ENCODE peak calls at places on chromosomes 11 and 22, in six cellular contexts. V is osteocyte, D is heart left ventricle, Q is iPS-NIHi11, I is T-helper 2 cell, M is mesenchymal stem cell. O is an unnamed sample.

GRCh38 chr11:6300325-6300724 is 20.0 kb downstream of the CAVIN3 start:
- DNase-seq in V (no peak), I (no peak), D (no peak), M (no peak), Q (no peak), O (no peak)

GRCh38 chr11:77617892-77618291 is 19.7 kb downstream of the CLNS1A start:
- DNase-seq in Q (no peak), M (peak), I (no peak), D (no peak), V (no peak), O (no peak)

GRCh38 chr11:110376711-110377324 is 52.9 kb upstream of the FDX1 start:
- DNase-seq in Q (peak), D (peak), M (peak), I (peak), V (no peak), O (peak)

GRCh38 chr11:116294630-116295029 is 478.2 kb downstream of the BUD13 start:
- DNase-seq in M (no peak), V (no peak), Q (no peak), D (no peak), I (no peak), O (no peak)

GRCh38 chr11:15158351-15159015 is 43.8 kb downstream of the INSC start:
- DNase-seq in D (no peak), M (peak), I (no peak), V (no peak), Q (no peak), O (peak)

GRCh38 chr11:128291835-128292234 is 295.5 kb downstream of the ETS1 start:
- DNase-seq in Q (no peak), V (no peak), M (no peak), D (no peak), I (peak), O (no peak)

GRCh38 chr11:102225689-102226562 is 91.4 kb upstream of the BIRC3 start:
- DNase-seq in Q (no peak), V (no peak), I (no peak), M (peak), D (no peak), O (peak)

GRCh38 chr22:24995649-24996180 is 43.2 kb downstream of the KIAA1671 start:
- DNase-seq in D (no peak), V (no peak), I (no peak), M (no peak), Q (no peak), O (no peak)

GRCh38 chr11:33721291-33721840 is 14.9 kb downstream of the CD59 start:
- DNase-seq in M (peak), V (no peak), I (peak), Q (no peak), D (no peak), O (no peak)

GRCh38 chr11:72848846-72849466 is 34.7 kb downstream of the ATG16L2 start:
- DNase-seq in V (no peak), D (no peak), Q (peak), M (peak), I (peak), O (no peak)

GRCh38 chr22:17830041-17830961 is 56.0 kb upstream of the BID start:
- DNase-seq in V (peak), Q (peak), M (peak), D (peak), I (peak), O (peak)

GRCh38 chr11:60777572-60777971 is 7.6 kb upstream of the MS4A10 start:
- DNase-seq in V (no peak), D (peak), Q (no peak), I (no peak), M (peak), O (no peak)

GRCh38 chr11:57792060-57792541 is 30.5 kb downstream of the CTNND1 start:
- DNase-seq in Q (no peak), D (peak), V (no peak), I (peak), M (peak), O (no peak)

GRCh38 chr11:64339319-64339718 is 685 bp upstream of the CCDC88B start:
- DNase-seq in Q (no peak), M (no peak), D (no peak), I (no peak), V (no peak), O (no peak)

GRCh38 chr22:22943521-22944267 is 56.1 kb downstream of the IGLL5 start:
- DNase-seq in M (no peak), V (peak), D (no peak), Q (no peak), I (no peak), O (no peak)

GRCh38 chr22:19891350-19892248 is 36.9 kb upstream of the GNB1L start:
- DNase-seq in Q (peak), M (peak), I (peak), V (no peak), D (no peak), O (peak)

GRCh38 chr22:24990344-24990905 is 37.9 kb downstream of the KIAA1671 start:
- DNase-seq in M (no peak), V (no peak), I (no peak), D (no peak), Q (no peak), O (no peak)

GRCh38 chr22:32680277-32680676 is 121.2 kb upstream of the TIMP3 start:
- DNase-seq in D (no peak), I (no peak), M (no peak), Q (no peak), V (no peak), O (no peak)

GRCh38 chr11:68002943-68003845 is 703 bp downstream of the UNC93B1 start:
- DNase-seq in D (peak), I (peak), M (no peak), V (no peak), Q (peak), O (no peak)

GRCh38 chr11:47906066-47906465 is 57.9 kb upstream of the NUP160 start:
- DNase-seq in I (no peak), D (no peak), Q (no peak), M (no peak), V (no peak), O (no peak)

GRCh38 chr11:134231958-134232674 is 7.6 kb downstream of the VPS26B start:
- DNase-seq in V (no peak), I (no peak), Q (no peak), D (no peak), M (no peak), O (no peak)

GRCh38 chr11:15229069-15229468 is 114.3 kb downstream of the INSC start:
- DNase-seq in I (no peak), D (no peak), Q (no peak), V (no peak), M (peak), O (no peak)

GRCh38 chr22:19853879-19854777 is 546 bp downstream of the GNB1L start:
- DNase-seq in Q (no peak), I (peak), D (peak), M (no peak), V (peak), O (no peak)

GRCh38 chr11:128193633-128194032 is 393.7 kb downstream of the ETS1 start:
- DNase-seq in I (peak), D (no peak), V (no peak), Q (no peak), M (no peak), O (no peak)

GRCh38 chr22:17969732-17970131 is 54.6 kb downstream of the MICAL3 start:
- DNase-seq in Q (no peak), V (no peak), M (peak), I (no peak), D (peak), O (peak)

GRCh38 chr11:8767466-8768142 is 85.0 kb downstream of the RPL27A start:
- DNase-seq in M (no peak), V (no peak), I (peak), Q (no peak), D (no peak), O (no peak)

GRCh38 chr11:35006389-35007128 is 90.1 kb downstream of the PDHX start:
- DNase-seq in Q (no peak), D (no peak), I (peak), V (no peak), M (no peak), O (no peak)

GRCh38 chr11:504053-504993 is 2.7 kb downstream of the RNH1 start:
- DNase-seq in V (no peak), D (no peak), M (no peak), I (no peak), Q (peak), O (no peak)

GRCh38 chr22:30182365-30182764 is 64.2 kb downstream of the LIF start:
- DNase-seq in V (no peak), D (no peak), M (peak), Q (no peak), I (no peak), O (no peak)

GRCh38 chr11:95091663-95092062 is 2.0 kb downstream of the ENDOD1 start:
- DNase-seq in V (no peak), D (no peak), Q (no peak), M (no peak), I (no peak), O (no peak)

GRCh38 chr11:62925745-62926668 is 4.8 kb upstream of the CHRM1 start:
- DNase-seq in M (peak), I (no peak), V (no peak), Q (peak), D (no peak), O (no peak)

GRCh38 chr11:31340903-31341572 is 28.5 kb downstream of the DCDC1 start:
- DNase-seq in M (peak), D (no peak), V (no peak), Q (peak), I (peak), O (no peak)

GRCh38 chr11:3227568-3228444 is 4.4 kb downstream of the MRGPRE start:
- DNase-seq in M (no peak), D (no peak), Q (peak), V (peak), I (no peak), O (no peak)

O was measured in AG04450.